ENCODE peak calls at places on chromosomes 6 and 20, in six cellular contexts. F, E, V, W, M and U are unnamed samples.

GRCh38 chr6:111228094-111228493 is 140.8 kb downstream of the SLC16A10 start:
- DNase-seq in V (no peak), W (no peak), F (no peak), M (no peak), E (no peak), U (no peak)

GRCh38 chr6:12595161-12595792 is 121.3 kb upstream of the PHACTR1 start:
- DNase-seq in W (no peak), F (no peak), M (no peak), E (no peak), V (no peak), U (peak)

GRCh38 chr6:15915508-15916178 is 213.2 kb upstream of the MYLIP start:
- DNase-seq in M (no peak), W (no peak), E (no peak), F (no peak), V (no peak), U (no peak)

GRCh38 chr20:45109634-45110033 is 5.3 kb downstream of the WFDC5 start:
- DNase-seq in M (no peak), F (no peak), W (no peak), V (no peak), E (no peak), U (no peak)

GRCh38 chr20:51156796-51157119 is 133.9 kb upstream of the KCNG1 start:
- DNase-seq in E (no peak), V (no peak), M (no peak), W (no peak), F (no peak), U (no peak)

GRCh38 chr6:131213501-131213990 is 78.3 kb downstream of the AKAP7 start:
- DNase-seq in E (no peak), M (no peak), V (no peak), W (no peak), F (no peak), U (no peak)

GRCh38 chr6:138944412-138944811 is 43.6 kb downstream of the REPS1 start:
- DNase-seq in M (no peak), E (no peak), V (no peak), F (no peak), W (no peak), U (peak)

GRCh38 chr20:32797160-32797468 is 22.6 kb upstream of the MAPRE1 start:
- DNase-seq in V (no peak), F (no peak), W (no peak), E (no peak), M (no peak), U (no peak)

GRCh38 chr6:34418367-34418766 is 7.5 kb downstream of the RPS10 start:
- DNase-seq in M (no peak), W (no peak), V (no peak), E (no peak), F (no peak), U (no peak)

GRCh38 chr6:138371452-138371711 is 6.3 kb upstream of the SMIM28 start:
- DNase-seq in W (no peak), E (no peak), F (no peak), V (no peak), M (no peak), U (no peak)

GRCh38 chr6:30981942-30982772 is 1.4 kb upstream of the MUC21 start:
- DNase-seq in V (no peak), F (no peak), M (peak), E (peak), W (no peak), U (peak)

GRCh38 chr20:54624701-54625472 is 149.5 kb downstream of the DOK5 start:
- DNase-seq in V (no peak), E (no peak), W (no peak), M (no peak), F (peak), U (no peak)

GRCh38 chr6:53906842-53907241 is 112.0 kb downstream of the LRRC1 start:
- DNase-seq in F (no peak), E (no peak), M (no peak), W (peak), V (no peak), U (no peak)

GRCh38 chr6:39417440-39417839 is 94.9 kb upstream of the KCNK16 start:
- DNase-seq in E (no peak), M (no peak), F (no peak), W (no peak), V (no peak), U (no peak)

GRCh38 chr6:114783083-114783482 is 440.3 kb upstream of the HS3ST5 start:
- DNase-seq in E (no peak), W (no peak), M (no peak), V (no peak), F (no peak), U (peak)

GRCh38 chr6:82363368-82364086 is at the start of gene TPBG:
- DNase-seq in E (peak), F (no peak), V (no peak), W (peak), M (peak), U (peak)

GRCh38 chr20:34433391-34433790 is 70.3 kb downstream of the ITCH start:
- DNase-seq in V (no peak), M (no peak), F (no peak), W (no peak), E (no peak), U (no peak)

GRCh38 chr20:5863040-5863811 is 87.1 kb downstream of the TRMT6 start:
- DNase-seq in M (no peak), F (no peak), W (no peak), V (peak), E (no peak), U (peak)

GRCh38 chr6:36608788-36609563 is 14.8 kb downstream of the SRSF3 start:
- DNase-seq in E (no peak), F (no peak), M (no peak), V (no peak), W (no peak), U (no peak)

GRCh38 chr6:136226027-136226673 is 24.0 kb downstream of the MTFR2 start:
- DNase-seq in V (no peak), F (no peak), E (peak), M (peak), W (no peak), U (peak)